ENCODE peak calls at places on chromosomes 16 and 17, in four cellular contexts. H is adrenal gland, F is endothelial cell, X is esophagus squamous epithelium. P is an unnamed sample.

GRCh38 chr16:84571010-84571409 is 46.9 kb downstream of the COTL1 start:
- DNase-seq in H (no peak), X (no peak), F (no peak), P (no peak)

GRCh38 chr17:49582789-49583188 is 7.1 kb downstream of the NXPH3 start:
- DNase-seq in X (no peak), H (peak), F (no peak), P (no peak)

GRCh38 chr16:1121601-1122000 is 25.6 kb upstream of the C1QTNF8 start:
- DNase-seq in X (no peak), F (no peak), H (no peak), P (no peak)

GRCh38 chr16:67326472-67327309 is at the start of the genes KCTD19 and LRRC36:
- DNase-seq in X (no peak), F (peak), H (peak), P (peak)

GRCh38 chr16:4194661-4195060 is 47.2 kb downstream of the SRL start:
- DNase-seq in X (no peak), H (no peak), F (no peak), P (no peak)

GRCh38 chr17:66549731-66550207 is 247.4 kb downstream of the PRKCA start:
- DNase-seq in H (no peak), X (no peak), F (no peak), P (no peak)

GRCh38 chr16:87696796-87697195 is 69.0 kb downstream of the KLHDC4 start:
- DNase-seq in X (no peak), H (no peak), F (no peak), P (no peak)

GRCh38 chr16:49092704-49093103 is 188.9 kb downstream of the CBLN1 start:
- DNase-seq in H (no peak), F (no peak), X (no peak), P (no peak)

GRCh38 chr17:7204335-7204734 is 15.3 kb downstream of the DLG4 start:
- DNase-seq in H (peak), X (no peak), F (no peak), P (no peak)

GRCh38 chr17:63983326-63983725 is 10.6 kb upstream of the SCN4A start:
- DNase-seq in F (no peak), H (no peak), X (no peak), P (no peak)

GRCh38 chr17:46002311-46002972 is 3.4 kb downstream of the STH start:
- DNase-seq in F (peak), H (peak), X (no peak), P (peak)

GRCh38 chr17:42577140-42577531 is 393 bp downstream of the PSMC3IP start:
- DNase-seq in X (no peak), F (no peak), H (no peak), P (no peak)

GRCh38 chr16:84597518-84598390 is 20.1 kb downstream of the COTL1 start:
- DNase-seq in H (no peak), X (no peak), F (no peak), P (peak)

GRCh38 chr17:59534583-59534982 is 30.8 kb upstream of the DHX40 start:
- DNase-seq in F (no peak), X (no peak), H (no peak), P (no peak)

GRCh38 chr16:81841709-81842108 is 62.6 kb downstream of the PLCG2 start:
- DNase-seq in F (no peak), X (no peak), H (no peak), P (peak)

GRCh38 chr16:53695070-53695469 is 8.6 kb downstream of the RPGRIP1L start:
- DNase-seq in X (no peak), H (no peak), F (no peak), P (no peak)

GRCh38 chr16:11014159-11014558 is 69.8 kb downstream of the CLEC16A start:
- DNase-seq in X (no peak), H (no peak), F (no peak), P (no peak)

GRCh38 chr16:2591476-2592240 is 53.8 kb downstream of the PDPK1 start:
- DNase-seq in F (no peak), H (no peak), X (no peak), P (no peak)

GRCh38 chr17:78488156-78488555 is 89.0 kb downstream of the DNAH17 start:
- DNase-seq in H (no peak), F (no peak), X (no peak), P (no peak)
- TF ChIP-seq CTCF in H (no peak), F (no peak), X (no peak), P (no peak)

GRCh38 chr17:31381165-31381668 is 10.3 kb upstream of the RAB11FIP4 start:
- DNase-seq in X (no peak), F (no peak), H (no peak), P (no peak)

GRCh38 chr17:31374503-31374902 is 17.0 kb upstream of the RAB11FIP4 start:
- DNase-seq in H (no peak), X (no peak), F (no peak), P (no peak)

GRCh38 chr17:31374083-31374447 is 17.4 kb upstream of the RAB11FIP4 start:
- DNase-seq in F (no peak), X (no peak), H (no peak), P (no peak)

GRCh38 chr17:31379796-31380195 is 11.7 kb upstream of the RAB11FIP4 start:
- DNase-seq in F (no peak), X (no peak), H (no peak), P (no peak)

DNA sequence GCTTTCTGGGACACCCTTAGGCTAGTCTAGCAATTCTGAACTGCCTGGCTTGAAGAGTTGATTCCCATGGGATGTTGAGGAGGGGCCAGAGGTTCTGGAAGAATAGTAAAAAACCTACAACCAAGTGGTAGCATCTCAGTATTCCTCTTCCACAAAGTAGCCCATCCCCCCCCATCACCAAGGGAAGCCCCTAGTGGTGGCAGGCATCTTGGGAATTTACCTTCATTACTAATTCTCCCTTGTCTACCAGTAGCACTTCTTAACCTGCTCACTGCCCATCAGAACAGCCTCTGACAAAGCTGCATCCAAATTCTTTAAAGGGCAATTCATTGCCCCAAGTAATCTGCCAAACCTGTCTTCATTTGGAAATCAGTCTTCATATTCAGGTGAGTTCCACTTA is 12.8 kb upstream of the RAB11FIP4 start:
- DNase-seq in X (no peak), F (no peak), H (no peak), P (no peak)
- TF ChIP-seq CTCF in X (no peak), F (no peak), H (no peak), P (no peak)

GRCh38 chr17:38606646-38607611 is 1.2 kb upstream of the SRCIN1 start:
- DNase-seq in X (no peak), F (no peak), H (no peak), P (no peak)
- TF ChIP-seq CTCF in X (no peak), F (no peak), H (no peak), P (peak)

DNA sequence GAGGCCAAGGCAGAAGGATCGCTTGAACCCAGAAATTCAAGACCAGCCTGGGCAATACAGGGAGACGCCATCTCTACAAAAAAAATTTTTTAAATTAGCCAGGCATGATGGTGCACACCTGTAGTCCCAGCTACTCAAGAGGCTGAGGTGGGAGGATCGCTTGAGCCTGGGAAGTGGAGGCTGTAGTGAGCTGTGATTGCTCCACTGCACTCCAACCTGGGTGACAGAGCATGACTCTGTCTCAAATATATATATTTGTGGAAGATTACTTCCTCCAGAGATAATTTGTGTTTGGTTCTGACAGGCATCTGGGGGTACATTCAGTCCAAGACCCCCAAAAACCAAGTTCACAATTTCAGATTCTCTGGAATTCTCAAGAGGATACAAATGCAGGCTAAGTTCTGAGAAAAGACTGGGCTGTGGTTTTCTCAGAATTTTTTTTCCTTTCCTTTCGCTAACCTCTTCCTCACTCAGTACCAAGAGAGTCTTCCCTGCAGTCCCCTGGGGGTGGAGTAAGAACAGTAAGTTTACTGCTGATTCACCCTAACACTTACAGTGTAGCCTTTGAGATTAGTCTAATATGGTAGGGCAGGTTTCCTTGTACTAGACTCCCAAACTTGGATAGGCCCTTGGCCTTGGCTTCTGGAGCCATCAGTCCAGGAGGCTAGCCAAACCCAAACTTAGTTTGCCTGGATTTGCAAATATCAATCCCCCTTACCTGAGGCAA is 15.1 kb downstream of the GSDMB start:
- DNase-seq in X (no peak), F (no peak), H (no peak), P (no peak)
- TF ChIP-seq CTCF in X (no peak), F (no peak), H (no peak), P (no peak)

DNA sequence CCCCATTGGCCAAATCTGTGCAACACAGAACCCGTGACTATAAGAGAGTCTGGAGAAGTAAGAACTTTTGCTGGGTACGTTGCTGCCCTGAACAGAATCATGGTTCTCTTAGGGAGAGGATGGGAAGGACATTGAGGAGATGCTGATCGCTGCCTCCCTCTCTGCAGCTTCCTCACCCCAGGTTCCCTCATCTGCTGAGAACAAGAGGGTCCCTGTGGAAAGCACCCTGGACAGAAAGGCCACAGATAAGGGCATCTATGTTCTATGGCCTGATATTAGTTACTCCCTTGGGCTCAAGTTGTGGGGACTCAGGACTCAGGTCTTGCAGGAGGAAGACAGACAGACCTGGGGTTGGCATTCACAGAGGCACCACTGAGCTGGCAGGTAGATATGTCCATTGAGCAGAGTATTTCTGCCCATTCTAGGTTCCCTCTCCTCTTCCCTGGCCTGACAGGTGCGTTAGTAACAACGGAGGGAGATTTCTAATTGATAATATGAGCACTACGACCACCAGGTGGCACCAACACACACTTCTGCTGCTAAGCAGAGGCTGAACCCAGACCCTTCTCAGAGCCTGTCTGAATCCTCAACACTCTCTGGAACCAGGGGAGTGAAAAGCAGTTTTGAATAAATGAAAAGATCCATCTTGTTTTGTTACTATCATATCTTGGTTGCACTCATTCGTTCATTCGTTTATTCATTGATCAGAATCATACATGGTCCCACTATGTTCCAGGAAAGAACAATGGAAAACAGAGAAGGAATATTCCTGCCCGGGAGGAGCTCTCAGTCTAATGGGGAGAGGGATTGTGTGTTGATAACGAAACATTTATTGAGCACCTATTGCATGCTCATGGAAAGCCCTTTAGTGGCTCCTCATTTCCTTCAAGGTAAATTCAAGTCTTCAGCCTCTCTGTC is 56.4 kb downstream of the SLC6A2 start:
- DNase-seq in F (peak), H (peak), X (no peak), P (peak)
- TF ChIP-seq CTCF in F (peak), H (peak), X (peak), P (peak)

GRCh38 chr16:56311208-56312027 is 113.9 kb downstream of the AMFR start:
- DNase-seq in X (no peak), H (no peak), F (no peak), P (no peak)
- TF ChIP-seq CTCF in X (no peak), H (no peak), F (no peak), P (no peak)

GRCh38 chr16:74650966-74651567 is 15.6 kb downstream of the RFWD3 start:
- DNase-seq in H (no peak), X (no peak), F (peak), P (no peak)
- TF ChIP-seq CTCF in H (peak), X (no peak), F (peak), P (peak)

P was measured in CD8-positive, alpha-beta T cell.